ENCODE peak calls at places on chromosomes 4 and X, in seven cellular contexts. H is GM10248; T is heart right ventricle; D is stimulated activated CD4-positive, alpha-beta T cell treated with anti-CD3 and anti-CD28 coated beads, Interleukin-12 subunit alpha, Interleukin-12 subunit beta, amount 100 ng/mL, for 24 hours; A is left cardiac atrium; W is lung microvascular endothelial cell; M is activated T-cell treated with anti-CD3 and anti-CD28 coated beads, Interleukin-2, amount 50 U/mL, for 72 hours. L is an unnamed sample.

GRCh38 chrX:105120460-105120859 is 100.0 kb downstream of the TEX13A start:
- DNase-seq in W (no peak), D (no peak), A (no peak), H (no peak), M (no peak), T (no peak), L (no peak)

GRCh38 chrX:115946059-115946458 is 224.5 kb upstream of the AGTR2 start:
- DNase-seq in A (no peak), M (no peak), W (no peak), H (no peak), D (no peak), T (no peak), L (no peak)

GRCh38 chr4:54229631-54230478 is 762 bp downstream of the PDGFRA start:
- DNase-seq in D (no peak), M (peak), T (no peak), H (no peak), A (peak), W (peak), L (no peak)

GRCh38 chr4:183314336-183314735 is 5.7 kb downstream of the CLDN22 start:
- DNase-seq in W (no peak), A (no peak), T (no peak), M (no peak), D (no peak), H (no peak), L (no peak)

GRCh38 chr4:87983996-87984395 is 8.5 kb downstream of the SPP1 start:
- DNase-seq in W (no peak), D (no peak), M (no peak), H (no peak), T (no peak), A (no peak), L (no peak)

GRCh38 chrX:76148011-76148665 is 24.7 kb upstream of the PBDC1 start:
- DNase-seq in A (no peak), H (no peak), W (peak), T (peak), D (no peak), M (peak), L (no peak)

GRCh38 chrX:45309096-45309495 is 108.4 kb upstream of the DIPK2B start:
- DNase-seq in D (no peak), W (no peak), T (no peak), H (no peak), A (no peak), M (no peak), L (no peak)

GRCh38 chrX:21932277-21932996 is 8.1 kb upstream of the SMS start:
- DNase-seq in D (no peak), W (peak), A (no peak), M (peak), T (no peak), H (no peak), L (no peak)

GRCh38 chr4:14928035-14928434 is 74.2 kb upstream of the CPEB2 start:
- DNase-seq in H (no peak), A (no peak), W (no peak), T (no peak), D (no peak), M (no peak), L (no peak)

GRCh38 chr4:15001248-15001824 is 945 bp upstream of the CPEB2 start:
- DNase-seq in T (peak), W (peak), H (peak), M (peak), D (peak), A (peak), L (no peak)

GRCh38 chr4:123977623-123978022 is 581.0 kb downstream of the SPRY1 start:
- DNase-seq in W (peak), M (no peak), D (no peak), A (no peak), T (no peak), H (no peak), L (no peak)

GRCh38 chr4:22556411-22556969 is 40.6 kb upstream of the ADGRA3 start:
- DNase-seq in T (no peak), H (no peak), M (no peak), A (no peak), D (no peak), W (no peak), L (no peak)

GRCh38 chrX:55488559-55489314 is 911 bp downstream of the USP51 start:
- DNase-seq in W (peak), M (peak), A (peak), D (peak), T (peak), H (peak), L (peak)

GRCh38 chr4:120815361-120815760 is 107.2 kb downstream of the PRDM5 start:
- DNase-seq in H (no peak), T (no peak), A (no peak), D (no peak), M (no peak), W (no peak), L (no peak)

GRCh38 chr4:188975271-188975670 is 836.0 kb downstream of the TRIML1 start:
- DNase-seq in T (no peak), W (no peak), M (no peak), A (no peak), H (no peak), D (no peak), L (no peak)

GRCh38 chr4:147034372-147034771 is 88.7 kb upstream of the TTC29 start:
- DNase-seq in T (no peak), A (no peak), W (no peak), D (no peak), H (no peak), M (no peak), L (no peak)

GRCh38 chr4:128854433-128854832 is 44.9 kb downstream of the JADE1 start:
- DNase-seq in M (no peak), T (no peak), A (no peak), H (peak), D (no peak), W (no peak), L (no peak)

GRCh38 chr4:143184217-143184502 is 557 bp upstream of the USP38 start:
- DNase-seq in D (no peak), W (no peak), A (no peak), M (no peak), H (no peak), T (no peak), L (no peak)

GRCh38 chr4:107699466-107700206 is 20.4 kb downstream of the PAPSS1 start:
- DNase-seq in W (no peak), H (no peak), D (no peak), T (no peak), M (no peak), A (no peak), L (no peak)

GRCh38 chr4:156677136-156677535 is 294.5 kb downstream of the PDGFC start:
- DNase-seq in T (no peak), D (no peak), A (no peak), H (peak), M (no peak), W (peak), L (no peak)

GRCh38 chr4:79078339-79078738 is 139.1 kb upstream of the PAQR3 start:
- DNase-seq in M (no peak), H (no peak), W (no peak), D (no peak), T (peak), A (no peak), L (no peak)

GRCh38 chr4:119498520-119498919 is 130.1 kb downstream of the PDE5A start:
- DNase-seq in M (no peak), T (peak), D (no peak), H (no peak), A (peak), W (peak), L (no peak)

GRCh38 chr4:73021634-73022033 is 47.9 kb downstream of the COX18 start:
- DNase-seq in M (peak), D (no peak), W (peak), A (no peak), H (peak), T (no peak), L (no peak)

GRCh38 chr4:169009281-169010124 is 552 bp downstream of the CBR4 start:
- DNase-seq in T (peak), A (peak), D (peak), W (peak), M (peak), H (peak), L (peak)

GRCh38 chr4:79623125-79623905 is 215.3 kb upstream of the GK2 start:
- DNase-seq in T (no peak), H (no peak), D (no peak), M (no peak), A (peak), W (no peak), L (no peak)

GRCh38 chrX:154819771-154820341 is 14.6 kb upstream of the MPP1 start:
- DNase-seq in M (no peak), D (no peak), A (no peak), W (no peak), T (no peak), H (no peak), L (no peak)

GRCh38 chrX:134692233-134692632 is 34.0 kb upstream of the PLAC1 start:
- DNase-seq in H (no peak), D (no peak), A (no peak), M (no peak), T (no peak), W (no peak), L (no peak)

GRCh38 chrX:70970482-70970999 is 39.6 kb upstream of the SLC7A3 start:
- DNase-seq in M (no peak), T (no peak), H (peak), A (no peak), W (peak), D (no peak), L (no peak)